ENCODE peak calls at places on chromosomes 4 and X, in ten cellular contexts. O is CD8-positive, alpha-beta T cell; M is kidney; N is pancreas; R is body of pancreas; Y is fibroblast of pulmonary artery; L is psoas muscle; Z is Peyer's patch; C is A549; E is AG09319. B is an unnamed sample.

GRCh38 chr4:40656221-40656863 is 26.7 kb upstream of the RBM47 start:
- DNase-seq in Y (no peak), R (no peak), M (no peak), C (no peak), L (no peak), E (no peak), Z (no peak), N (no peak), O (no peak), B (no peak)

GRCh38 chr4:112518675-112519074 is 2.7 kb upstream of the NEUROG2 start:
- DNase-seq in C (no peak), E (no peak), N (no peak), M (no peak), O (no peak), L (no peak), R (no peak), Y (no peak), Z (no peak), B (no peak)

GRCh38 chrX:23228454-23228853 is 106.2 kb upstream of the PTCHD1 start:
- DNase-seq in R (no peak), C (no peak), Z (no peak), L (no peak), E (no peak), N (no peak), M (no peak), Y (no peak), O (no peak), B (no peak)

GRCh38 chr4:55125763-55126541 is 557 bp upstream of the KDR start:
- DNase-seq in E (no peak), O (no peak), C (no peak), N (no peak), Y (peak), Z (no peak), L (peak), R (no peak), M (no peak), B (no peak)

GRCh38 chr4:149291463-149291862 is 524.2 kb downstream of the IQCM start:
- DNase-seq in L (no peak), Y (peak), E (no peak), R (peak), O (no peak), M (no peak), N (peak), Z (no peak), C (no peak), B (no peak)

GRCh38 chr4:122285285-122285684 is 93.5 kb upstream of the ADAD1 start:
- DNase-seq in C (peak), E (no peak), M (no peak), Z (no peak), N (no peak), Y (peak), R (no peak), O (no peak), L (no peak), B (no peak)

GRCh38 chrX:154804564-154804956 is 725 bp downstream of the MPP1 start:
- DNase-seq in N (no peak), O (no peak), R (no peak), C (no peak), L (no peak), Z (no peak), M (no peak), Y (no peak), E (no peak), B (no peak)

GRCh38 chr4:54228563-54229501 is at the start of gene PDGFRA:
- DNase-seq in Z (peak), N (no peak), O (no peak), C (no peak), E (peak), M (peak), R (peak), Y (peak), L (peak), B (no peak)

GRCh38 chrX:111040377-111041017 is 55.5 kb upstream of the PAK3 start:
- DNase-seq in Y (peak), R (no peak), O (no peak), M (no peak), C (peak), Z (no peak), E (no peak), L (no peak), N (no peak), B (no peak)

GRCh38 chr4:41693629-41694028 is 54.9 kb downstream of the PHOX2B start:
- DNase-seq in N (no peak), Y (peak), R (no peak), M (no peak), C (peak), E (peak), Z (no peak), L (no peak), O (no peak), B (no peak)

GRCh38 chr4:164252286-164252685 is 501.6 kb upstream of the SMIM31 start:
- DNase-seq in N (no peak), M (no peak), R (no peak), C (no peak), Z (no peak), E (no peak), O (no peak), L (no peak), Y (no peak), B (no peak)

GRCh38 chr4:140642674-140643437 is 74.1 kb upstream of the UCP1 start:
- DNase-seq in R (no peak), E (no peak), N (no peak), L (no peak), C (no peak), Y (no peak), O (no peak), Z (no peak), M (no peak), B (no peak)

GRCh38 chrX:107716045-107716684 is 59.4 kb downstream of the TSC22D3 start:
- DNase-seq in Y (peak), M (peak), E (no peak), O (peak), C (no peak), Z (peak), R (no peak), L (peak), N (no peak), B (peak)

GRCh38 chr4:148443550-148444295 is 1.5 kb upstream of the NR3C2 start:
- DNase-seq in Z (peak), Y (no peak), N (peak), M (peak), E (no peak), O (peak), L (peak), R (peak), C (no peak), B (no peak)

GRCh38 chr4:27023366-27023765 is 162.7 kb downstream of the STIM2 start:
- DNase-seq in M (no peak), O (no peak), Y (no peak), L (no peak), R (no peak), Z (no peak), C (no peak), E (no peak), N (no peak), B (no peak)

GRCh38 chrX:76029385-76029784 is 143.5 kb upstream of the PBDC1 start:
- DNase-seq in E (no peak), M (no peak), C (no peak), N (no peak), Z (no peak), L (no peak), O (no peak), R (no peak), Y (no peak), B (no peak)

GRCh38 chr4:123986268-123986798 is 589.7 kb downstream of the SPRY1 start:
- DNase-seq in N (no peak), E (peak), M (peak), R (peak), O (no peak), Z (peak), C (no peak), Y (peak), L (peak), B (no peak)

GRCh38 chr4:150136481-150136880 is 58.2 kb downstream of the DCLK2 start:
- DNase-seq in Y (no peak), R (no peak), E (no peak), L (no peak), O (no peak), N (no peak), M (no peak), C (no peak), Z (no peak), B (no peak)

GRCh38 chr4:135122457-135122856 is 920.9 kb upstream of the PABPC4L start:
- DNase-seq in N (no peak), Y (no peak), O (no peak), E (no peak), Z (no peak), M (no peak), R (no peak), C (no peak), L (no peak), B (no peak)

GRCh38 chr4:183935355-183936005 is 30.4 kb downstream of the STOX2 start:
- DNase-seq in N (no peak), R (no peak), E (no peak), C (no peak), Z (no peak), M (no peak), L (no peak), Y (no peak), O (no peak), B (no peak)

GRCh38 chr4:81351653-81352455 is 119.9 kb downstream of the RASGEF1B start:
- DNase-seq in Y (peak), M (peak), N (peak), R (peak), C (peak), L (peak), E (peak), Z (peak), O (peak), B (no peak)

GRCh38 chr4:153637201-153637600 is 46.9 kb upstream of the TLR2 start:
- DNase-seq in L (no peak), Z (no peak), R (no peak), C (no peak), N (no peak), O (no peak), Y (no peak), E (no peak), M (no peak), B (no peak)

GRCh38 chr4:189059996-189060570 is 880.6 kb upstream of the FRG1 start:
- DNase-seq in O (no peak), Y (no peak), C (no peak), E (no peak), N (no peak), R (no peak), Z (no peak), L (no peak), M (no peak), B (no peak)

DNA sequence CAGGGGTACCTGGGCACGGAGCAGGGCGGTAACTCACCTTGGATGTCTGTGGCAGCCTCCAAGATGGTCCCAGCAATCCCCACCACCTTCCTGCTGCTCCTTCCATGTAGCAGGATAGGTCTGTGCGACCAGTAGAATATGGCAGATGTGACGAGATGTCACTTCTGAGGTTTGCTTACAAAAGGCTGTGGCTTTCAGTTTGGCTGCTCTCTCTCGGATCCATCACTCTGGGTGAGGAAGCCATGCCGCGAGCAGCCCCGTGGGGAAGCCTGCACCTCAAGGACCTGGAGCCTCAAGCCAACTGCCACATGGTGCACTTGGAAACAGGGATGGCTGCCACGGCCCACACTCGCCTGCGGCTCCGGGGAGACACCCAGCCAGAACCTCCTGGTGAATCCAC is 37.6 kb downstream of the WFS1 start:
- DNase-seq in Z (no peak), L (no peak), O (no peak), Y (no peak), N (no peak), R (no peak), M (no peak), E (no peak), C (no peak), B (no peak)
- TF ChIP-seq CTCF in Z (no peak), L (no peak), O (no peak), Y (no peak), N (no peak), R (no peak), M (no peak), E (no peak), C (no peak), B (no peak)

GRCh38 chr4:3466691-3467600 is 3.8 kb downstream of the DOK7 start:
- DNase-seq in R (no peak), N (no peak), Z (no peak), Y (no peak), C (no peak), L (peak), O (no peak), E (no peak), M (peak), B (no peak)
- TF ChIP-seq CTCF in R (no peak), N (no peak), Z (no peak), Y (no peak), C (no peak), L (no peak), O (no peak), E (no peak), M (no peak), B (no peak)

GRCh38 chrX:16834811-16835210 is 35.4 kb downstream of the RBBP7 start:
- DNase-seq in Z (no peak), C (no peak), N (no peak), L (no peak), M (no peak), Y (no peak), E (no peak), O (no peak), R (no peak), B (no peak)

GRCh38 chrX:16839224-16839851 is 30.8 kb downstream of the RBBP7 start:
- DNase-seq in C (no peak), E (no peak), Y (no peak), M (no peak), O (no peak), Z (no peak), R (no peak), N (no peak), L (no peak), B (no peak)

GRCh38 chrX:16838202-16839066 is 31.7 kb downstream of the RBBP7 start:
- DNase-seq in M (no peak), L (peak), Y (peak), R (peak), C (no peak), N (no peak), O (no peak), Z (no peak), E (peak), B (no peak)

GRCh38 chrX:16839852-16840460 is 30.2 kb downstream of the RBBP7 start:
- DNase-seq in M (no peak), R (no peak), E (peak), C (peak), O (no peak), Y (peak), N (no peak), L (no peak), Z (no peak), B (no peak)

GRCh38 chrX:16836371-16836770 is 33.8 kb downstream of the RBBP7 start:
- DNase-seq in C (peak), N (peak), Z (peak), L (peak), E (no peak), Y (no peak), M (no peak), R (peak), O (no peak), B (no peak)
- TF ChIP-seq CTCF in C (peak), N (no peak), Z (peak), L (peak), E (peak), Y (peak), M (peak), R (no peak), O (no peak), B (no peak)

GRCh38 chr4:133484287-133484686 is 335.2 kb downstream of the PCDH10 start:
- DNase-seq in M (no peak), Z (no peak), C (no peak), R (no peak), O (no peak), N (no peak), E (no peak), Y (no peak), L (no peak), B (no peak)

GRCh38 chr4:133483600-133484246 is 334.6 kb downstream of the PCDH10 start:
- DNase-seq in Z (no peak), C (peak), R (no peak), L (no peak), E (no peak), N (no peak), Y (peak), O (no peak), M (no peak), B (no peak)
- TF ChIP-seq CTCF in Z (no peak), C (no peak), R (no peak), L (no peak), E (no peak), N (no peak), Y (peak), O (no peak), M (peak), B (peak)

GRCh38 chr4:170589597-170590191 is 499.9 kb upstream of the AADAT start:
- DNase-seq in O (no peak), R (no peak), N (no peak), Z (no peak), Y (peak), M (no peak), E (no peak), L (no peak), C (peak), B (no peak)
- TF ChIP-seq CTCF in O (no peak), R (no peak), N (no peak), Z (peak), Y (no peak), M (no peak), E (no peak), L (no peak), C (peak), B (peak)

GRCh38 chr4:187993827-187994226 is 1.7 kb upstream of the ZFP42 start:
- DNase-seq in E (no peak), O (no peak), Z (no peak), L (no peak), M (no peak), C (peak), Y (no peak), N (no peak), R (no peak), B (no peak)
- TF ChIP-seq CTCF in E (peak), O (no peak), Z (no peak), L (no peak), M (no peak), C (no peak), Y (no peak), N (no peak), R (no peak), B (peak)

GRCh38 chr4:94169803-94170372 is 37.8 kb upstream of the SMARCAD1 start:
- DNase-seq in O (no peak), Y (no peak), M (no peak), E (no peak), R (no peak), L (peak), C (no peak), N (no peak), Z (no peak), B (no peak)

GRCh38 chr4:94175553-94176260 is 32.0 kb upstream of the SMARCAD1 start:
- DNase-seq in C (no peak), R (no peak), L (no peak), M (no peak), O (no peak), N (no peak), E (no peak), Z (no peak), Y (no peak), B (no peak)

GRCh38 chr4:94168321-94168720 is 39.3 kb upstream of the SMARCAD1 start:
- DNase-seq in R (no peak), O (no peak), L (no peak), Y (no peak), N (no peak), E (no peak), M (no peak), Z (no peak), C (no peak), B (no peak)

DNA sequence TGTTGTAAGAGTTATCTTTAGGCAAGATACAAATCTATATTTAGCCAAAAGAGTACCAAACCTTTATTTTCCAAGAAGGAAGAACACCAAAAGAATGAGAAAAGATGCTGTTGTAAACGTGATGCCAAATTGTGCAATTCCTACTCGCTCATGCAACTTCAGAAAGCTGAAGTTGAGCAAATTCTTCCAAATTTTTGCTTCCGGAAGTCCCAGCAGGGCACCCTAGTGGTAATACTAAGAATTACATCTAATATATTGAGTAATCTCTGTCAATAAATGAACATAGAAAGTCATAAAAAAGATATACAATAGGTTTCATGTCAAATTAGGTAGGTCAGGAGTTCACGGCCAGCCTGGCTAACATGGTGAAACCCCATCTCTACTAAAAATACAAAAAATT is 36.0 kb upstream of the SMARCAD1 start:
- DNase-seq in C (peak), E (no peak), N (no peak), M (no peak), Z (no peak), R (no peak), Y (peak), L (no peak), O (no peak), B (no peak)
- TF ChIP-seq CTCF in C (no peak), E (peak), N (no peak), M (no peak), Z (no peak), R (no peak), Y (peak), L (no peak), O (no peak), B (peak)

GRCh38 chr4:100314057-100314456 is 123.8 kb upstream of the DDIT4L start:
- DNase-seq in L (no peak), C (no peak), M (no peak), Y (no peak), N (no peak), Z (no peak), E (no peak), O (no peak), R (no peak), B (no peak)

GRCh38 chr4:100306018-100306417 is 115.8 kb upstream of the DDIT4L start:
- DNase-seq in O (no peak), M (no peak), C (no peak), L (no peak), R (no peak), Y (peak), N (no peak), E (no peak), Z (no peak), B (no peak)

GRCh38 chr4:100312615-100313355 is 122.5 kb upstream of the DDIT4L start:
- DNase-seq in N (no peak), L (no peak), E (no peak), Z (no peak), Y (no peak), C (no peak), R (no peak), M (no peak), O (no peak), B (no peak)

DNA sequence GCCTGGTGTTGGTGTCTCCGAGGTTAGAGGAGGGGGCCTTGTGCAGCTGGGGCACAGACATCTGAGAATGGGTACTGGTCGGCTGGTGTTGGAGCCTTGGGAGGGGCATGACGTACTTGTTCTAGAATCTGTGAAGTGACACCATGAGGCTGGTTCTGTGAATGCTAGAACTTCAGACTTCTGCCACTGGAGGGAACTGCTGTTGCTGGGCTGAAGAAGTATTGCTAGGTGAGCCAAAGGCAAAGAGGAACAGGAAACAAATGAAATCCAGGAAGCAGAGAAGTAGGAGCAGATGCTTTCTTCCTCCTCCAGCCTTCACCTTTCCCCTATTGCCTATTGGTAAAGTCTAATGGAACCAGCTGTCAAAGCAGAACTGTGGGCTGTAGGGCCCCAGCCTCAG is 120.9 kb upstream of the DDIT4L start:
- DNase-seq in Y (peak), O (no peak), N (no peak), L (no peak), Z (no peak), E (no peak), C (peak), M (no peak), R (no peak), B (no peak)
- TF ChIP-seq CTCF in Y (peak), O (no peak), N (no peak), L (peak), Z (no peak), E (no peak), C (no peak), M (peak), R (no peak), B (no peak)

DNA sequence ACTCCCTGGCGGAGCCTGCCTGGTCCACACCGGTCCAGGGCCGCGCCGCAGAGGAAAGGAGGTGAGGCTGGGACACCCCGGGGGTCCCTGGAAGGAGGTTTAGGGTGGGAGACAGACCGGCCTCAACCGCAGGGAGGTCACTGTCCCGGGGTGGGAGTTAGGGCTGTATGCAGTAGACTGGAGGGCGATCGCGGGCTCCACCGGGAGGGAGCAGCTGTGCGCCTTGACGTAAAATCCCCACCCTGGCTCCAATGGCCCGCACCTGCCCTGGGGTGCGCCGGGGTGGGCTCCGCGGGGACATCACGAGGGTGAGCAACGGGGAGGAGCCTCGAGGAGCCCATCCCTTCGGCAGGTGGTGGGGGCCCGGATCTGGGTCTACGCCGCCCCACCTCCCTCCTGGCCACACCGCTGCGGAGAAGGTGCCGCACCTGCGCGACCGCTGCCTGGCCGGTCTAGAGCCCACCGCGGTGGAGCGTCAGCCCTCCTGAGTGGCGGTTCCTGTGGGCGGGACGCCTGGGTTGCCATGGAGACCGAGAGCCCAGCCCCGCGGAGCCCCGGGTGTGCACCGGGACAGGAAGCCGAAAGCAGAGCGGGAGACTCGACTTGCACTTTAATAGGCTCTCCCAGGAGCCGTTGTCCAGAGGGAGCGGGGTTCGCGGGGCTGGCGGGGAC is 105.1 kb downstream of the ADRA2C start:
- DNase-seq in R (peak), E (no peak), O (no peak), L (peak), C (no peak), Y (no peak), N (peak), Z (peak), M (peak), B (no peak)
- TF ChIP-seq CTCF in R (no peak), E (no peak), O (no peak), L (no peak), C (no peak), Y (no peak), N (no peak), Z (no peak), M (no peak), B (no peak)

B was measured in D721Med.